ENCODE peak calls at places on chromosomes 16 and 17, in nine cellular contexts. One of them, this sample, is unnamed.

GRCh38 chr17:61117983-61118382 is 281.7 kb upstream of the TBX2 start:
- DNase-seq in KG1: no peak
- DNase-seq in stimulated activated CD8-positive, alpha-beta memory T cell treated with anti-CD3 and anti-CD28 coated beads, Interleukin-7, amount 100 ng/mL, for 1 hour: no peak
- DNase-seq in H9: no peak
- DNase-seq in activated CD4-positive, alpha-beta T cell treated with anti-CD3 and anti-CD28 coated beads, Interleukin-2, amount 50 U/mL, for 1 hour: no peak
- DNase-seq in foreskin melanocyte: no peak
- DNase-seq in activated gamma-delta T cell treated with anti-CD3 and anti-CD28 coated beads, Interleukin-2, amount 50 U/mL, for 16 hours: no peak
- DNase-seq in AML-193: no peak
- DNase-seq in SK-N-MC: no peak
- DNase-seq in this sample: no peak

GRCh38 chr17:80254396-80255241 is 6.0 kb upstream of the RNF213 start:
- DNase-seq in activated gamma-delta T cell treated with anti-CD3 and anti-CD28 coated beads, Interleukin-2, amount 50 U/mL, for 16 hours: peak; percentile 40
- DNase-seq in H9: peak; percentile 32
- DNase-seq in activated CD4-positive, alpha-beta T cell treated with anti-CD3 and anti-CD28 coated beads, Interleukin-2, amount 50 U/mL, for 1 hour: peak; percentile 38
- DNase-seq in foreskin melanocyte: no peak
- DNase-seq in KG1: no peak
- DNase-seq in SK-N-MC: no peak
- DNase-seq in stimulated activated CD8-positive, alpha-beta memory T cell treated with anti-CD3 and anti-CD28 coated beads, Interleukin-7, amount 100 ng/mL, for 1 hour: peak; percentile 29
- DNase-seq in AML-193: peak; percentile 79
- DNase-seq in this sample: peak; percentile 64

GRCh38 chr17:48153711-48154642 is 46.4 kb downstream of the SNX11 start:
- DNase-seq in SK-N-MC: no peak
- DNase-seq in KG1: no peak
- DNase-seq in AML-193: peak; percentile 65
- DNase-seq in H9: peak; percentile 68
- DNase-seq in activated gamma-delta T cell treated with anti-CD3 and anti-CD28 coated beads, Interleukin-2, amount 50 U/mL, for 16 hours: no peak
- DNase-seq in stimulated activated CD8-positive, alpha-beta memory T cell treated with anti-CD3 and anti-CD28 coated beads, Interleukin-7, amount 100 ng/mL, for 1 hour: no peak
- DNase-seq in activated CD4-positive, alpha-beta T cell treated with anti-CD3 and anti-CD28 coated beads, Interleukin-2, amount 50 U/mL, for 1 hour: no peak
- DNase-seq in foreskin melanocyte: peak; percentile 30
- DNase-seq in this sample: no peak

GRCh38 chr17:53142890-53143289 is 679.8 kb upstream of the KIF2B start:
- DNase-seq in activated gamma-delta T cell treated with anti-CD3 and anti-CD28 coated beads, Interleukin-2, amount 50 U/mL, for 16 hours: no peak
- DNase-seq in KG1: no peak
- DNase-seq in activated CD4-positive, alpha-beta T cell treated with anti-CD3 and anti-CD28 coated beads, Interleukin-2, amount 50 U/mL, for 1 hour: no peak
- DNase-seq in stimulated activated CD8-positive, alpha-beta memory T cell treated with anti-CD3 and anti-CD28 coated beads, Interleukin-7, amount 100 ng/mL, for 1 hour: no peak
- DNase-seq in AML-193: no peak
- DNase-seq in foreskin melanocyte: peak; percentile 19
- DNase-seq in H9: peak; percentile 55
- DNase-seq in SK-N-MC: no peak
- DNase-seq in this sample: no peak

GRCh38 chr16:22316411-22316811 is 19.2 kb downstream of the POLR3E start:
- DNase-seq in H9: no peak
- DNase-seq in KG1: no peak
- DNase-seq in stimulated activated CD8-positive, alpha-beta memory T cell treated with anti-CD3 and anti-CD28 coated beads, Interleukin-7, amount 100 ng/mL, for 1 hour: no peak
- DNase-seq in SK-N-MC: no peak
- DNase-seq in activated CD4-positive, alpha-beta T cell treated with anti-CD3 and anti-CD28 coated beads, Interleukin-2, amount 50 U/mL, for 1 hour: no peak
- DNase-seq in AML-193: no peak
- DNase-seq in activated gamma-delta T cell treated with anti-CD3 and anti-CD28 coated beads, Interleukin-2, amount 50 U/mL, for 16 hours: no peak
- DNase-seq in foreskin melanocyte: no peak
- DNase-seq in this sample: no peak

GRCh38 chr17:67496286-67496685 is 119.2 kb downstream of the PITPNC1 start:
- DNase-seq in AML-193: no peak
- DNase-seq in SK-N-MC: no peak
- DNase-seq in activated CD4-positive, alpha-beta T cell treated with anti-CD3 and anti-CD28 coated beads, Interleukin-2, amount 50 U/mL, for 1 hour: no peak
- DNase-seq in KG1: no peak
- DNase-seq in H9: peak; percentile 8
- DNase-seq in activated gamma-delta T cell treated with anti-CD3 and anti-CD28 coated beads, Interleukin-2, amount 50 U/mL, for 16 hours: no peak
- DNase-seq in stimulated activated CD8-positive, alpha-beta memory T cell treated with anti-CD3 and anti-CD28 coated beads, Interleukin-7, amount 100 ng/mL, for 1 hour: no peak
- DNase-seq in foreskin melanocyte: no peak
- DNase-seq in this sample: peak; percentile 8

GRCh38 chr16:58087209-58087913 is 41.8 kb downstream of the CFAP20 start:
- DNase-seq in foreskin melanocyte: no peak
- DNase-seq in activated gamma-delta T cell treated with anti-CD3 and anti-CD28 coated beads, Interleukin-2, amount 50 U/mL, for 16 hours: no peak
- DNase-seq in H9: no peak
- DNase-seq in KG1: no peak
- DNase-seq in stimulated activated CD8-positive, alpha-beta memory T cell treated with anti-CD3 and anti-CD28 coated beads, Interleukin-7, amount 100 ng/mL, for 1 hour: no peak
- DNase-seq in AML-193: no peak
- DNase-seq in SK-N-MC: no peak
- DNase-seq in activated CD4-positive, alpha-beta T cell treated with anti-CD3 and anti-CD28 coated beads, Interleukin-2, amount 50 U/mL, for 1 hour: no peak
- DNase-seq in this sample: no peak

GRCh38 chr16:28616636-28617035 is 6.8 kb upstream of the SULT1A1 start:
- DNase-seq in KG1: no peak
- DNase-seq in SK-N-MC: peak; percentile 56
- DNase-seq in stimulated activated CD8-positive, alpha-beta memory T cell treated with anti-CD3 and anti-CD28 coated beads, Interleukin-7, amount 100 ng/mL, for 1 hour: no peak
- DNase-seq in H9: peak; percentile 18
- DNase-seq in activated CD4-positive, alpha-beta T cell treated with anti-CD3 and anti-CD28 coated beads, Interleukin-2, amount 50 U/mL, for 1 hour: no peak
- DNase-seq in activated gamma-delta T cell treated with anti-CD3 and anti-CD28 coated beads, Interleukin-2, amount 50 U/mL, for 16 hours: no peak
- DNase-seq in foreskin melanocyte: no peak
- DNase-seq in AML-193: no peak
- DNase-seq in this sample: no peak

GRCh38 chr17:37506678-37507077 is 17.0 kb downstream of the DUSP14 start:
- DNase-seq in foreskin melanocyte: no peak
- DNase-seq in stimulated activated CD8-positive, alpha-beta memory T cell treated with anti-CD3 and anti-CD28 coated beads, Interleukin-7, amount 100 ng/mL, for 1 hour: no peak
- DNase-seq in H9: peak; percentile 90
- DNase-seq in SK-N-MC: no peak
- DNase-seq in KG1: no peak
- DNase-seq in activated CD4-positive, alpha-beta T cell treated with anti-CD3 and anti-CD28 coated beads, Interleukin-2, amount 50 U/mL, for 1 hour: no peak
- DNase-seq in AML-193: peak; percentile 24
- DNase-seq in activated gamma-delta T cell treated with anti-CD3 and anti-CD28 coated beads, Interleukin-2, amount 50 U/mL, for 16 hours: no peak
- DNase-seq in this sample: no peak